ENCODE peak calls at places on chromosome X, in eight cellular contexts. V is suprapubic skin; E is tibial nerve; R is naive thymus-derived CD4-positive, alpha-beta T cell; T is esophagus squamous epithelium; H is GM23248; I is MM.1S; F is SJSA1. W is an unnamed sample. For H3K9me3, the result is how much of the 10 kb centered on the place peaks cover.

GRCh38 chrX:72142094-72142843 is 10.6 kb upstream of the RTL5 start:
- DNase-seq in V (no peak), E (no peak), T (no peak), I (no peak), H (no peak), R (no peak), F (no peak), W (no peak)

GRCh38 chrX:102712216-102712966 is at the start of gene GPRASP2:
- DNase-seq in V (peak), T (no peak), R (no peak), F (no peak), H (peak), I (no peak), E (no peak), W (no peak)

GRCh38 chrX:106780664-106781377 is 21.7 kb upstream of the TBC1D8B start:
- DNase-seq in R (no peak), E (no peak), F (no peak), I (no peak), V (no peak), T (no peak), H (no peak), W (no peak)

GRCh38 chrX:116318672-116319071 is 117.7 kb upstream of the SLC6A14 start:
- DNase-seq in E (no peak), I (no peak), T (no peak), H (no peak), F (peak), V (no peak), R (no peak), W (no peak)

GRCh38 chrX:46628406-46629371 is 55.1 kb downstream of the CHST7 start:
- DNase-seq in V (peak), E (peak), F (no peak), T (no peak), H (peak), I (peak), R (no peak), W (no peak)

GRCh38 chrX:154540897-154541535 is 5.6 kb downstream of the G6PD start:
- DNase-seq in E (no peak), R (no peak), V (peak), T (no peak), H (no peak), F (peak), I (no peak), W (no peak)

GRCh38 chrX:65696613-65697012 is 29.2 kb downstream of the MSN start:
- DNase-seq in I (peak), R (no peak), H (no peak), E (no peak), F (no peak), V (no peak), T (no peak), W (no peak)

GRCh38 chrX:43559643-43560042 is 96.5 kb upstream of the MAOA start:
- DNase-seq in F (peak), T (no peak), E (peak), R (no peak), H (peak), I (peak), V (peak), W (no peak)

GRCh38 chrX:71618303-71618721 is at the start of gene CXCR3:
- DNase-seq in V (no peak), E (no peak), I (peak), R (no peak), F (no peak), T (no peak), H (no peak), W (no peak)

GRCh38 chrX:106684207-106684606 is 42.3 kb upstream of the RNF128 start:
- DNase-seq in V (no peak), R (no peak), E (no peak), F (no peak), H (no peak), I (no peak), T (no peak), W (no peak)

GRCh38 chrX:139112432-139112831 is 400.9 kb upstream of the FGF13 start:
- DNase-seq in I (no peak), V (no peak), T (no peak), F (no peak), H (peak), E (no peak), R (no peak), W (no peak)

GRCh38 chrX:68835104-68835442 is 6.3 kb downstream of the EFNB1 start:
- DNase-seq in T (no peak), H (no peak), R (no peak), V (peak), E (no peak), I (no peak), F (peak), W (no peak)

GRCh38 chrX:32483534-32484136 is 727.7 kb downstream of the DMD start:
- DNase-seq in H (peak), F (no peak), I (peak), V (no peak), R (no peak), T (no peak), E (no peak), W (no peak)

GRCh38 chrX:10847333-10847732 is 226.9 kb upstream of the MID1 start:
- DNase-seq in E (no peak), I (no peak), V (no peak), H (peak), T (no peak), F (no peak), R (no peak), W (no peak)

GRCh38 chrX:18899796-18900380 is 84.0 kb downstream of the PHKA2 start:
- DNase-seq in F (no peak), I (no peak), H (no peak), R (no peak), T (no peak), E (no peak), V (no peak), W (no peak)

GRCh38 chrX:139559383-139560042 is 29.0 kb downstream of the F9 start:
- DNase-seq in I (peak), F (no peak), R (no peak), V (no peak), E (peak), T (no peak), H (peak), W (no peak)

GRCh38 chrX:109252789-109253188 is 229.1 kb downstream of the GUCY2F start:
- DNase-seq in E (no peak), H (no peak), V (no peak), T (no peak), I (no peak), F (no peak), R (no peak), W (no peak)
- H3K9me3 ChIP-seq in E (under half), H (under half), V (under half), T (under half), I (under half), F (under half), R (under half), W (under half)

DNA sequence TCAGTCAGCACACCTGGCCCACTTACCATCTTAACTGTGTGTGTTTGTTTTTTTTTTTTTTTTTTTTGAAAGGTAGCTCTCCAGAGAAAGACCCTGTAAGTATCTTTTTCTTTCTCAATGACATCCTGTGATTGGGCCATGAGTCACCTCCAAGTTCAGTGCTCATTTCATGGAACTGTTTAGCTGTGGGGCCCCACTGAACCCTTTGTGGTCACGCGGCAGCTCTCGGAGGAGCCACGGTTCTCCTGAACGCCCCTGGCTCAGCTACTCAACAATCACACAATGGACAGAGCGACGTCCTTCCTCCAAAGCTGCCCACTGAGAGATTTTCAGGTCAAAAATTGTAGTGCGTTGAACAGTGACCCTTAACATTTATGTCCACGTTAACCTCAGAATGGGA is 14.2 kb upstream of the IL3RA start:
- DNase-seq in V (no peak), E (no peak), I (no peak), R (no peak), T (no peak), H (no peak), F (no peak), W (no peak)
- H3K9me3 ChIP-seq in V (under half), E (under half), I (under half), R (under half), T (under half), H (under half), F (under half), W (under half)

DNA sequence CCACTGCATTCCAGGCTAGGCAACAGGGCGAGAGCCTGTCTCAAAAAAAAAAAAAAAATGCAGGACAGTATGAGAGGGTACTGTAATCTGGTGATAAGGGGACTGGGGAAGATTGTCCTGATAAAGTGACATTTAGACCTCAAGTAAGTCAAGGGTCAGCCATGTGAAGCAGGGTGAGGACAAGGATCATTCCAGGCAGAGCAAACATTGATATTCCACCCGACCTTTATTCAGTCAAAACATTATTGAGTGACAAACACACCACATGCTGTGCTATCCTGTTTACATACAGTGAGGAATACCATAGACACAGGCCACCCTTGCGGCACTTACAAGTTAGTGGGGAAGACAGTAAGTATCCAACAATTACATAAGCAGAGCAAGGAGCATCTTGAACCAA is 64.4 kb downstream of the SLC9A6 start:
- DNase-seq in V (no peak), E (no peak), H (no peak), I (no peak), F (no peak), R (no peak), T (no peak), W (no peak)
- H3K9me3 ChIP-seq in V (under half), E (under half), H (under half), I (under half), F (under half), R (under half), T (under half), W (under half)

GRCh38 chrX:123493857-123494256 is 239.0 kb downstream of the THOC2 start:
- DNase-seq in I (no peak), F (no peak), E (no peak), H (no peak), T (no peak), R (no peak), V (no peak), W (no peak)

GRCh38 chrX:123487226-123487625 is 245.6 kb downstream of the THOC2 start:
- DNase-seq in I (no peak), F (no peak), H (peak), R (no peak), T (no peak), E (no peak), V (no peak), W (no peak)

GRCh38 chrX:123487674-123488073 is 245.2 kb downstream of the THOC2 start:
- DNase-seq in R (no peak), H (peak), T (no peak), I (no peak), F (no peak), V (no peak), E (no peak), W (no peak)

DNA sequence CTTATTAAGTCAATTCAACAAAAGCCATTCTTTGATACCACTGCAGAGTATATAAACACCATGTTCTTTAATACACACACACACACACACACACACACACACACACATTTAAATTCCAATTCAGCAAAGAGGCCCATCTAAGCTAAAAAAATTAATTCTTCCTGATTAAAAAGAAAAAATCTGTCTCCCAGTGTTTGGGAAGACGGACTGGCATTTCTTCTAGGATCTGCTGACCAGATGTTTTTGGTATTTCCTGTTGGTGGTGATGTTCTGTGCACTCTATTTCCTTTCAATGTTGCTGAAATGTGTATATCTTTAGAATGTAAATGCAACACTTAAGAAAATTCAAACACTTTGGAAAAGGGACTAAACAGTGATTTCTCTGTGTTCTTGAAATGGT is 243.8 kb downstream of the THOC2 start:
- DNase-seq in H (peak), R (no peak), T (no peak), I (no peak), V (no peak), E (no peak), F (no peak), W (no peak)
- H3K9me3 ChIP-seq in H (under half), R (under half), T (under half), I (under half), V (under half), E (under half), F (under half), W (under half)

GRCh38 chrX:98605941-98606340 is 1722.2 kb downstream of the RPA4 start:
- DNase-seq in T (no peak), I (no peak), V (no peak), E (no peak), H (no peak), R (no peak), F (no peak), W (no peak)
- H3K9me3 ChIP-seq in T (under half), I (under half), V (under half), E (under half), H (under half), R (under half), F (under half), W (under half)

DNA sequence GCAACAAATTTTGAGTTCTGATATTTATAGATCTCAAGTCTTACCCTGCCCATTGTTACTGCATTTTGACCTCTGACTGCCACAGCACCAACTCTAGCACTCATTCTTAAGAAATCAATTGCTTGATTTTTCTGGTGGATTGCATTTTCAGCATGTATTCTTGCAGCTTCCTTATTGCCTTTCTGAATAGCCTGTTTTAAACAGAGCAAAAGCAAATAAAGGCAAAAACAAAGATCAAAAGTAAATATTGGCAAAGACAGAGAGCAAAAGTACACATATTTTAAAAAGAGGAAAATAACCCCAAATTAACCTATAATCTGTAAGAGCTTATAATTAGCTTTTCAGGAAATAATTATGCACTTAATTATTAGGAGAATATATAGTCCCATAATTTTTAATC is 129.4 kb upstream of the TENT5D start:
- DNase-seq in E (no peak), I (no peak), V (no peak), T (no peak), R (no peak), H (no peak), F (no peak), W (no peak)
- H3K9me3 ChIP-seq in E (under half), I (under half), V (under half), T (under half), R (under half), H (under half), F (under half), W (under half)

DNA sequence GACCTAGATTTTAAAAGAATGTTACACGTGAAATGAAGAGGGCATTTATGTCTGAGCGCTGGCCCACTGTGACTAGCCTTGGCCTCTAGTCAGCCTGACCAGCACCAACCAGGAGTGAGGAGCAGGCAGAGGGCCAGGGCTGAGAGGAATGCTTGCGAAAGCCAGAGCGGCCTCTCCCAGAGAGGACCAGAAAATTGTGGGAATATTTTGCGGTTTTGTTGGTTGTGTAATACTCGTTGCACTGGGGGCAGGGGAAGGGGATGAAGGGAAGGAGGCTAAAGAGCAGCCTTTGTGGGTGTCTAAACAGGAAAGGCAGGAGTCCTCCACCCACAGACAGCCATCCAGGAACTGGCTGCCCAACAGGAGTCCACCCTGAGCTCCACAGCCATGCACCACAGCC is 3.8 kb downstream of the GABRE start:
- DNase-seq in E (peak), T (no peak), F (peak), I (no peak), V (peak), R (no peak), H (peak), W (no peak)
- H3K9me3 ChIP-seq in E (under half), T (under half), F (under half), I (under half), V (under half), R (under half), H (under half), W (under half)

DNA sequence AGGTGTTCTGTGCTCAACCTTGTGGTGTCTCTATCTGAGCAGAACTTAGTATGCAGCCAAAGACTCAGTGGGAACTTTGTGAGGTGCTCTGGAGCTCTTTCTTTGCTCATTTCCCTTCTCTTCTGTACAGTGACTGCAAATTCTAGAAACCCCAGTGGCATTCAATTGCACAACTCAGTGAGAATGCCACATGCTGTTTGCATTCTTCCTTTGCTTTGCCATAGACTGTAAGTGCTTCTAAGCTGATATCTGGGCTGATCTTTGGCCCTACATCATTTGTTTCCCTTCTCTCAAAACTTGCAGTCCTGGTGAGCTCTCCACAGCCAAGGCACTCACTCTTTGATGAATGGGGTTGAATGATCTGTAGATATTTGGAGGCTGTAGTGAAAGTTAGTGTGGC is 7.0 kb downstream of the PNMA3 start:
- DNase-seq in R (no peak), I (no peak), T (no peak), F (no peak), V (no peak), E (no peak), H (peak), W (no peak)
- H3K9me3 ChIP-seq in R (under half), I (under half), T (under half), F (under half), V (under half), E (under half), H (under half), W (under half)

W was measured in T-helper 17 cell.